ENCODE peak calls at places on chromosome X, in ten cellular contexts. C, J, L, Q, E, O, V, G, N and X are unnamed samples. For H3K36me3, the result is how much of the 10 kb centered on the place peaks cover.

GRCh38 chrX:24266996-24267395 is 46.9 kb downstream of the SUPT20HL2 start:
- DNase-seq in C (peak), J (no peak), L (no peak), Q (no peak), E (no peak), O (no peak), V (no peak), G (no peak), N (no peak), X (no peak)

GRCh38 chrX:7100022-7100421 is 47.5 kb upstream of the STS start:
- DNase-seq in C (no peak), J (no peak), L (no peak), Q (no peak), E (no peak), O (no peak), V (no peak), G (no peak), N (no peak), X (no peak)

GRCh38 chrX:132270699-132271098 is 51.5 kb upstream of the RAP2C start:
- DNase-seq in C (peak), J (peak), L (peak), Q (no peak), E (peak), O (peak), V (no peak), G (no peak), N (peak), X (no peak)

GRCh38 chrX:10103023-10103422 is 53.8 kb upstream of the CLCN4 start:
- DNase-seq in C (peak), J (no peak), L (no peak), Q (no peak), E (no peak), O (no peak), V (no peak), G (no peak), N (no peak), X (no peak)

GRCh38 chrX:10115082-10115481 is 41.7 kb upstream of the CLCN4 start:
- DNase-seq in C (no peak), J (no peak), L (no peak), Q (no peak), E (no peak), O (no peak), V (no peak), G (no peak), N (no peak), X (no peak)

GRCh38 chrX:116694046-116694445 is 231.3 kb upstream of the CT83 start:
- DNase-seq in C (no peak), J (no peak), L (no peak), Q (no peak), E (no peak), O (no peak), V (no peak), G (no peak), N (no peak), X (no peak)

GRCh38 chrX:128408842-128409241 is 356.6 kb upstream of the ACTRT1 start:
- DNase-seq in C (no peak), J (no peak), L (no peak), Q (no peak), E (no peak), O (no peak), V (no peak), G (no peak), N (no peak), X (no peak)

GRCh38 chrX:136789856-136790255 is 9.1 kb upstream of the ARHGEF6 start:
- DNase-seq in C (no peak), J (no peak), L (no peak), Q (no peak), E (no peak), O (no peak), V (no peak), G (no peak), N (no peak), X (no peak)

GRCh38 chrX:107565916-107566602 is 62.3 kb upstream of the PRPS1 start:
- DNase-seq in C (peak), J (no peak), L (no peak), Q (no peak), E (peak), O (no peak), V (peak), G (no peak), N (no peak), X (no peak)

GRCh38 chrX:152204919-152205318 is 66.5 kb upstream of the MAGEA10 start:
- DNase-seq in C (no peak), J (no peak), L (no peak), Q (no peak), E (no peak), O (no peak), V (no peak), G (no peak), N (no peak), X (no peak)

GRCh38 chrX:42531431-42531830 is 246.5 kb downstream of the PPP1R2C start:
- DNase-seq in C (no peak), J (no peak), L (no peak), Q (no peak), E (peak), O (no peak), V (no peak), G (no peak), N (no peak), X (no peak)

GRCh38 chrX:79325263-79325958 is 41.7 kb downstream of the ITM2A start:
- DNase-seq in C (no peak), J (no peak), L (no peak), Q (no peak), E (no peak), O (no peak), V (no peak), G (no peak), N (no peak), X (no peak)

GRCh38 chrX:132648870-132649269 is 160.0 kb upstream of the MBNL3 start:
- DNase-seq in C (peak), J (no peak), L (no peak), Q (no peak), E (no peak), O (no peak), V (no peak), G (no peak), N (no peak), X (no peak)

GRCh38 chrX:29295987-29296680 is 708.9 kb downstream of the IL1RAPL1 start:
- DNase-seq in C (peak), J (no peak), L (no peak), Q (no peak), E (no peak), O (no peak), V (no peak), G (no peak), N (no peak), X (no peak)

GRCh38 chrX:77003956-77004355 is 443.2 kb upstream of the FGF16 start:
- DNase-seq in C (no peak), J (no peak), L (no peak), Q (no peak), E (no peak), O (no peak), V (no peak), G (no peak), N (no peak), X (no peak)

GRCh38 chrX:2614911-2615310 is 76.2 kb upstream of the CD99 start:
- DNase-seq in C (peak), J (no peak), L (no peak), Q (no peak), E (no peak), O (no peak), V (no peak), G (no peak), N (no peak), X (no peak)

GRCh38 chrX:140661657-140662056 is 47.9 kb upstream of the LINC00632 start:
- DNase-seq in C (peak), J (no peak), L (no peak), Q (no peak), E (no peak), O (no peak), V (no peak), G (no peak), N (no peak), X (no peak)

GRCh38 chrX:94831364-94831763 is 1157.4 kb downstream of the FAM133A start:
- DNase-seq in C (peak), J (no peak), L (no peak), Q (no peak), E (no peak), O (no peak), V (no peak), G (no peak), N (no peak), X (no peak)

GRCh38 chrX:69319376-69319775 is 154.1 kb upstream of the PJA1 start:
- DNase-seq in C (no peak), J (no peak), L (no peak), Q (no peak), E (no peak), O (no peak), V (no peak), G (no peak), N (no peak), X (no peak)

GRCh38 chrX:40151211-40152172 is 53.7 kb upstream of the BCOR start:
- DNase-seq in C (no peak), J (peak), L (no peak), Q (no peak), E (no peak), O (no peak), V (no peak), G (no peak), N (no peak), X (peak)

GRCh38 chrX:8673211-8673610 is 58.7 kb downstream of the ANOS1 start:
- DNase-seq in C (no peak), J (no peak), L (no peak), Q (no peak), E (no peak), O (no peak), V (no peak), G (no peak), N (no peak), X (no peak)

GRCh38 chrX:148517191-148517590 is 16.8 kb downstream of the AFF2 start:
- DNase-seq in C (no peak), J (no peak), L (no peak), Q (no peak), E (no peak), O (no peak), V (no peak), G (no peak), N (no peak), X (no peak)

GRCh38 chrX:57044226-57044625 is 48.9 kb upstream of the SPIN3 start:
- DNase-seq in C (no peak), J (no peak), L (no peak), Q (no peak), E (no peak), O (no peak), V (no peak), G (no peak), N (no peak), X (no peak)

GRCh38 chrX:52082578-52082977 is 13.6 kb upstream of the MAGED4B start:
- DNase-seq in C (no peak), J (no peak), L (no peak), Q (no peak), E (no peak), O (no peak), V (no peak), G (no peak), N (no peak), X (no peak)

GRCh38 chrX:102604327-102604726 is 5.0 kb downstream of the ARMCX5 start:
- DNase-seq in C (no peak), J (no peak), L (no peak), Q (no peak), E (no peak), O (no peak), V (no peak), G (no peak), N (no peak), X (no peak)

GRCh38 chrX:20230406-20230805 is 36.3 kb downstream of the RPS6KA3 start:
- DNase-seq in C (no peak), J (no peak), L (no peak), Q (no peak), E (no peak), O (no peak), V (no peak), G (no peak), N (no peak), X (no peak)

GRCh38 chrX:19990519-19991349 is at the start of gene BCLAF3:
- DNase-seq in C (peak), J (peak), L (peak), Q (peak), E (peak), O (peak), V (peak), G (peak), N (peak), X (peak)

DNA sequence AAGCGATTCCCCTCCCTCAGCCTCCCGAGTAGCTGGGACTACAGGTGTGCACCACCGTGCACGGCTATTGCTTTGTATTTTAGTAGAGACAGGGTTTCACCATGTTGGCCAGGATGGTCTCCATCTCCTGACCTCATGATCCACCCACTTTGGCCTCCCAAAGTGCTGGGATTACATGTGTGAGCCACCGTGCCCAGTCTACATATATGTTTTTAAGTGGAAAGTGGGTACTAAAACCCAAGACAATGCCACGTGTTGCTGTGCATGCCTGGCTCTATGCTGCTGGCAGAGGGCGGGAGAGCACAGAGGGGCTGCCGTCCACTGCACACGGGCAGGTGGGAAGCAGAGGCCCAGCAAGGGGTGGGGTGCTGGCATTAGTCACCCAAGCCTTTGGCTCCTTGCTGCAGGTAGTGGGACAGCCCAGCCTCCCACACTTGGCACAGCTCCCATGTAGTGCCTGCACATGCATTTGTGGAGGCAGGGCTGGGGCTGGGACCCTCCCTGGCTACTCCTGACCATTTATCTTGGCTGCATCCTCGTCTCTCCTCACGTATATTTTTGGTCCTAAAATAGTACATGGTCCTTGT is 3.5 kb downstream of the EMD start:
- DNase-seq in C (no peak), J (no peak), L (peak), Q (no peak), E (no peak), O (no peak), V (no peak), G (no peak), N (no peak), X (no peak)
- TF ChIP-seq POLR2A in C (no peak), J (no peak), L (no peak), Q (no peak), E (no peak), O (no peak), V (no peak), G (no peak), N (no peak), X (no peak)

GRCh38 chrX:70331161-70331560 is 41.3 kb downstream of the KIF4A start:
- DNase-seq in C (peak), J (no peak), L (no peak), Q (no peak), E (no peak), O (no peak), V (no peak), G (no peak), N (no peak), X (no peak)
- H3K36me3 ChIP-seq in C (under half), J (under half), L (under half), Q (under half), E (under half), O (under half), V (under half), G (under half), N (under half), X (under half)

GRCh38 chrX:109732780-109733657 is at the start of gene ACSL4:
- DNase-seq in C (peak), J (peak), L (peak), Q (peak), E (peak), O (peak), V (peak), G (peak), N (peak), X (peak)
- TF ChIP-seq POLR2A in C (peak), J (peak), L (peak), Q (peak), E (peak), O (peak), V (peak), G (no peak), N (peak), X (peak)

GRCh38 chrX:13750204-13750603 is 15.7 kb downstream of the OFD1 start:
- DNase-seq in C (peak), J (no peak), L (no peak), Q (no peak), E (peak), O (no peak), V (peak), G (no peak), N (no peak), X (no peak)

GRCh38 chrX:13754765-13755164 is 20.2 kb downstream of the OFD1 start:
- DNase-seq in C (no peak), J (no peak), L (no peak), Q (no peak), E (no peak), O (no peak), V (no peak), G (no peak), N (no peak), X (no peak)

GRCh38 chrX:13750812-13751211 is 16.3 kb downstream of the OFD1 start:
- DNase-seq in C (no peak), J (no peak), L (no peak), Q (no peak), E (no peak), O (no peak), V (no peak), G (no peak), N (no peak), X (no peak)

GRCh38 chrX:13752646-13753045 is 18.1 kb downstream of the OFD1 start:
- DNase-seq in C (no peak), J (no peak), L (no peak), Q (no peak), E (no peak), O (no peak), V (no peak), G (no peak), N (no peak), X (no peak)

DNA sequence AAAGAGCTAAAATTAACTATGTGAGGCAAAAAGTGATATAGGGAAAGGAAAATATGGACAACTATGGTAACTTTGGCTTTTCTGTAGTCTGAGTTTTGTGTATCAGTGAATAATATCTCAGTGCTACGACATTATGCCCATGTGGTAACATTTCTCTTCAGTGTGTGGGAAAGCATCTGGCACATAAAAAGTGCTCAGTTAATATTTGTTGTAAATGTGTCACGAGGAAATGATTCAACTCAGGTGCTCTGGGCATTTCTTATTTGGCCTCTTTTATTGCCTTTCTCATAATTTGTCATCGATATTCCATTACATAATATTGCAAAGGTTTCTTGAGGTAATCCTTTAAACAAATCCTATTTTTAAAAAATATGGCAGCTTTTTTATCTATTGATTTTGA is 17.6 kb downstream of the OFD1 start:
- DNase-seq in C (no peak), J (no peak), L (no peak), Q (no peak), E (no peak), O (no peak), V (no peak), G (no peak), N (no peak), X (no peak)
- H3K36me3 ChIP-seq in C (under half), J (under half), L (under half), Q (under half), E (under half), O (under half), V (under half), G (under half), N (under half), X (under half)

DNA sequence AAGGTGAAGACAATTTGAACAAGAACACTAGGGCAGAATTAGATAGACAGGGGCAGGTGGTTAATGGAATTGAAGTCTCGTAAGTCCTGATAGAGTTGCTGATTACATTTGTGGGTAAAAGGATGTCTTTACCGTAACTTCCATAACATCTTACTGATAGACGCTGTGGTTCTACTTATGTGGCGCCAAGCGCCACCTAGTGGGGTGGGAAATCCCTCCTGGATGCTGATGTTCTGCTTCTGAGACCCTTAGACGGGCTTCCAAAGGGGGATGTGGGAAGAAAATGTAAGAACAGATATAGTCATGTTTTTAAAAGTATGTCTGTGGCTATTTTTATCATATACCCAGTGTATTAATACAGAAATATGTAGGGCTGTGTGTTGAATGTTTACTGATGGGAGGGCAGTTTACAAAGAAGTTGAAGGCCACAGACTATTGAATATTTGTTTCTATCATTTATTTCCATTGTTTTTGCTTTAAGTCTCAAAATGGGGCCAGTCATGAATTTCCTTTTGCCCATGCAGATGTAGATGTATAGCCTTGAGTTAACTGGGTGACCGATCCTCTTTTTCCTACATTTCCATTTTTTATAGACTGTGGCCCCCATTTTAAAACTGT is 12.2 kb upstream of the TLR8 start:
- DNase-seq in C (peak), J (no peak), L (peak), Q (peak), E (no peak), O (no peak), V (peak), G (peak), N (no peak), X (peak)
- TF ChIP-seq POLR2A in C (no peak), J (no peak), L (no peak), Q (no peak), E (no peak), O (no peak), V (no peak), G (no peak), N (no peak), X (no peak)

DNA sequence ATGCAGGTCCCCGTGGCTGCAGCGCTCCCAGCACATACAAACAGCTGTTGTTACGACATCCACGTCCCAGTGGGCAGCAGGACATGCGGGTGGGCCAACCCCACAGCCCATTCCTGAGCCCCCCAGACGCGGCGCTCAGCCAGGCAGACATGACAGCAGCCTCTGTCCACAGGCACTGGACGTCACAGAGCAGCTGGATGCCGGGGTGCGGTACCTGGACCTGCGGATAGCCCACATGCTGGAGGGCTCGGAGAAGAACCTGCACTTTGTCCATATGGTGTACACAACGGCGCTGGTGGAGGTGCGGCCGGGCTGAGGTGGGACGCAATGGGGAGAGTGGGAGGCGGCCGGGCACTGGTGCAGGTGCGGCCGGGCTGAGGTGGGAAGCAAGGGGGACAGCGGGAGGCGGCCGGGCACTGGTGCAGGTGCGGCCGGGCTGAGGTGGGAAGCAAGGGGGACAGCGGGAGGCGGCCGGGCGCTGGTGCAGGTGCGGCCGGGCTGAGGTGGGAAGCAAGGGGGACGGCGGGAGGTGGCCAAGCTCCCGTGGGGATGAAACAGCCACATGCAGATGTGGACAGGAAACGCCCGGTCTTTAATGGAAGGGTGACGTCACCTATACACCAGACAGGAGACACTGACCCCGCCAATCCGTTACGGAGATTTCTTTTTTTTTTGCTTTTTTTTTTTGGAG is 9.4 kb downstream of the PLCXD1 start:
- DNase-seq in C (no peak), J (no peak), L (no peak), Q (no peak), E (no peak), O (no peak), V (no peak), G (no peak), N (no peak), X (peak)
- H3K36me3 ChIP-seq in C (under half), J (under half), L (under half), Q (under half), E (under half), O (under half), V (under half), G (half or more), N (under half), X (under half)